ENCODE peak calls at places on chromosomes 5 and 9, in eight cellular contexts. J, B, Q, S, Z, C, X and U are unnamed samples.
A peak's percentile ranks its signal among the peaks of the same experiment; 100 is the strongest.

GRCh38 chr9:37936965-37937364 is 33.0 kb upstream of the SLC25A51 start:
- DNase-seq in X (peak; percentile 72), B (no peak), C (no peak), Q (peak; percentile 96), Z (peak; percentile 73), J (no peak), S (no peak), U (peak; percentile 76)

GRCh38 chr5:5303242-5303641 is 119.2 kb upstream of the ICE1 start:
- DNase-seq in Z (no peak), J (no peak), C (no peak), X (no peak), Q (no peak), S (no peak), B (no peak), U (no peak)

GRCh38 chr9:126375386-126375785 is 48.8 kb downstream of the MVB12B start:
- DNase-seq in X (peak; percentile 39), Z (peak; percentile 35), S (peak; percentile 38), J (peak; percentile 46), C (no peak), B (no peak), Q (peak; percentile 76), U (peak; percentile 49)

GRCh38 chr5:77658662-77659061 is 20.1 kb upstream of the OTP start:
- DNase-seq in C (no peak), Z (no peak), Q (no peak), S (no peak), X (no peak), J (no peak), B (no peak), U (no peak)

GRCh38 chr5:93236807-93237421 is 344.1 kb downstream of the NR2F1-AS1 start:
- DNase-seq in Q (peak; percentile 51), S (no peak), B (no peak), X (no peak), J (peak; percentile 90), C (no peak), Z (no peak), U (no peak)

GRCh38 chr9:84261082-84261746 is 79.3 kb downstream of the SLC28A3 start:
- DNase-seq in J (peak; percentile 80), Z (peak; percentile 89), X (peak; percentile 88), Q (peak; percentile 85), B (peak; percentile 84), S (peak; percentile 93), C (peak; percentile 61), U (peak; percentile 69)

GRCh38 chr9:15268796-15269195 is 38.2 kb downstream of the TTC39B start:
- DNase-seq in Q (no peak), Z (no peak), J (no peak), S (no peak), X (no peak), C (no peak), B (no peak), U (no peak)

GRCh38 chr5:171907731-171908343 is 98.6 kb downstream of the FBXW11 start:
- DNase-seq in Q (peak; percentile 74), J (peak; percentile 81), Z (peak; percentile 76), X (peak; percentile 79), C (peak; percentile 53), B (peak; percentile 37), S (peak; percentile 84), U (peak; percentile 52)

GRCh38 chr5:170267431-170268152 is 30.0 kb downstream of the LCP2 start:
- DNase-seq in J (peak; percentile 65), Z (peak; percentile 82), B (peak; percentile 37), X (peak; percentile 82), C (peak; percentile 76), Q (peak; percentile 80), S (peak; percentile 93), U (peak; percentile 84)

GRCh38 chr9:91967259-91967658 is 17.2 kb upstream of the ROR2 start:
- DNase-seq in S (no peak), B (no peak), X (no peak), Q (no peak), Z (no peak), J (no peak), C (no peak), U (no peak)

GRCh38 chr5:1973391-1974013 is 90.8 kb upstream of the IRX4 start:
- DNase-seq in C (no peak), J (no peak), Z (peak; percentile 34), S (no peak), B (peak; percentile 2), Q (no peak), X (no peak), U (no peak)

GRCh38 chr5:400282-401215 is 42.4 kb upstream of the EXOC3 start:
- DNase-seq in Z (no peak), C (no peak), X (no peak), B (no peak), Q (peak; percentile 92), S (no peak), J (peak; percentile 55), U (peak; percentile 2)

GRCh38 chr5:122415481-122416120 is 103.6 kb downstream of the SNCAIP start:
- DNase-seq in J (peak; percentile 61), Z (peak; percentile 83), S (peak; percentile 89), Q (peak; percentile 75), C (peak; percentile 72), B (peak; percentile 38), X (peak; percentile 85), U (peak; percentile 55)

GRCh38 chr5:17878541-17878940 is 244.3 kb downstream of the TAF11L14 start:
- DNase-seq in S (no peak), C (no peak), J (peak; percentile 52), B (no peak), Q (no peak), X (no peak), Z (no peak), U (no peak)

GRCh38 chr9:12916037-12916436 is 141.2 kb downstream of the LURAP1L start:
- DNase-seq in C (no peak), J (no peak), B (peak; percentile 18), Z (peak; percentile 92), X (no peak), S (peak; percentile 17), Q (peak; percentile 57), U (no peak)

GRCh38 chr5:81783401-81783800 is 32.5 kb upstream of the SSBP2 start:
- DNase-seq in C (no peak), Z (no peak), S (no peak), Q (peak; percentile 29), X (no peak), B (no peak), J (no peak), U (no peak)

GRCh38 chr5:646396-647201 is 34.5 kb downstream of the CEP72 start:
- DNase-seq in B (no peak), C (no peak), J (no peak), X (no peak), Z (no peak), Q (no peak), S (no peak), U (no peak)

GRCh38 chr9:130191749-130192120 is 19.5 kb downstream of the NCS1 start:
- DNase-seq in S (no peak), B (no peak), Q (no peak), J (no peak), X (no peak), Z (no peak), C (no peak), U (peak; percentile 88)

GRCh38 chr5:40736103-40736875 is 19.5 kb downstream of the TTC33 start:
- DNase-seq in S (peak; percentile 71), J (peak; percentile 95), C (peak; percentile 60), B (peak; percentile 50), Q (peak; percentile 68), X (peak; percentile 57), Z (peak; percentile 37), U (peak; percentile 32)

GRCh38 chr5:78887384-78888118 is 97.6 kb downstream of the ARSB start:
- DNase-seq in X (no peak), C (peak; percentile 23), J (no peak), S (no peak), Q (no peak), Z (no peak), B (no peak), U (no peak)

GRCh38 chr5:173643964-173644363 is 27.5 kb upstream of the BOD1 start:
- DNase-seq in S (peak; percentile 90), Q (no peak), B (no peak), C (no peak), J (no peak), Z (peak; percentile 81), X (no peak), U (peak; percentile 87)

DNA sequence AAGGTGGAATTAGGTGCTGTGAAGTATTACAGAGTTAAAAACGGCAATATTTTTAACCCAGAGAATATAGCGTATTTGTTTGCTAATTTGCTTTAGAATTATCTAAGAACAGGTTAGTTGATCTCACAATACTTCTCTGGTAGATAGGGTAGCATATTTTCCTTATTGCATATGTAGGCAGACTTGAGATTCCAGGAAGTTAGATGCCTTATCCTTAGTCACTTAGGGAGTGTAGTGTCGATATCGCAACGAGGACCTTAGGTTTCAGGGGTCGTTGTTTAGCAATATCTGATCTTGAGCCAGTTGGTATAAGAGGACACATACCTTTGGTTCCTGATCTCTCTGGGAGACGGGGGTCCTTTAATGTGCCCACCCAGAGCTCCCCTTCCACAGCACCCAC is 28.5 kb upstream of the IL6ST start:
- DNase-seq in C (no peak), Z (no peak), S (no peak), X (no peak), J (no peak), B (no peak), Q (no peak), U (no peak)
- TF ChIP-seq EZH2phosphoT487 in C (no peak), Z (no peak), S (no peak), X (no peak), J (no peak), B (no peak), Q (no peak), U (no peak)

GRCh38 chr5:138033275-138033808 is 463 bp upstream of the FAM13B start:
- DNase-seq in S (peak; percentile 87), J (no peak), Z (peak; percentile 55), Q (peak; percentile 54), C (no peak), B (no peak), X (no peak), U (no peak)

GRCh38 chr5:138033916-138034315 is 1.0 kb upstream of the FAM13B start:
- DNase-seq in J (peak; percentile 45), Z (no peak), Q (peak; percentile 88), C (no peak), S (no peak), B (no peak), X (no peak), U (no peak)

GRCh38 chr5:138037907-138038633 is 5.2 kb upstream of the FAM13B start:
- DNase-seq in B (no peak), Q (no peak), S (no peak), Z (no peak), J (no peak), X (no peak), C (no peak), U (no peak)

GRCh38 chr5:138037271-138037670 is 4.4 kb upstream of the FAM13B start:
- DNase-seq in B (no peak), J (no peak), Z (no peak), S (no peak), C (no peak), Q (no peak), X (no peak), U (no peak)

GRCh38 chr5:138035605-138036537 is 3.0 kb upstream of the FAM13B start:
- DNase-seq in C (peak; percentile 89), Z (peak; percentile 94), B (peak; percentile 90), S (peak; percentile 96), X (peak; percentile 93), J (peak; percentile 80), Q (peak; percentile 91), U (peak; percentile 75)
- TF ChIP-seq EZH2phosphoT487 in C (no peak), Z (no peak), B (no peak), S (no peak), X (no peak), J (no peak), Q (no peak), U (no peak)

GRCh38 chr9:98171176-98171925 is 21.1 kb downstream of the CORO2A start:
- DNase-seq in B (no peak), S (no peak), Q (no peak), C (no peak), Z (no peak), J (no peak), X (no peak), U (peak; percentile 47)
- TF ChIP-seq EZH2phosphoT487 in B (no peak), S (no peak), Q (no peak), C (no peak), Z (no peak), J (no peak), X (no peak), U (no peak)

GRCh38 chr9:2815661-2816060 is 28.2 kb downstream of the PUM3 start:
- DNase-seq in C (no peak), Z (no peak), S (no peak), J (no peak), X (no peak), Q (no peak), B (no peak), U (no peak)
- TF ChIP-seq EZH2phosphoT487 in C (no peak), Z (no peak), S (no peak), J (no peak), X (no peak), Q (no peak), B (no peak), U (no peak)